ENCODE peak calls at places on chromosome 9, in five cellular contexts. Q is fibroblast of pulmonary artery, V is upper lobe of left lung, Z is AG09319, L is lung. C is an unnamed sample.

GRCh38 chr9:122788831-122789230 is at the start of gene OR5C1:
- DNase-seq in V (no peak), Z (no peak), Q (no peak), L (no peak), C (no peak)

GRCh38 chr9:68844623-68845612 is 139.9 kb downstream of the PIP5K1B start:
- DNase-seq in V (peak), Z (no peak), L (no peak), Q (peak), C (peak)

GRCh38 chr9:21813575-21814473 is 11.4 kb downstream of the MTAP start:
- DNase-seq in Q (peak), L (peak), V (peak), Z (peak), C (peak)

GRCh38 chr9:134828892-134829291 is 51.7 kb upstream of the FCN2 start:
- DNase-seq in Q (no peak), L (no peak), V (no peak), Z (no peak), C (no peak)

GRCh38 chr9:27179245-27179870 is 70.3 kb downstream of the TEK start:
- DNase-seq in V (no peak), Z (no peak), Q (no peak), L (no peak), C (no peak)

GRCh38 chr9:69637193-69637592 is 35.0 kb downstream of the APBA1 start:
- DNase-seq in L (no peak), Q (no peak), Z (no peak), V (no peak), C (no peak)

GRCh38 chr9:70100362-70100761 is 56.7 kb downstream of the MAMDC2 start:
- DNase-seq in L (no peak), Q (peak), V (no peak), Z (no peak), C (no peak)

GRCh38 chr9:107447834-107448233 is 41.7 kb downstream of the KLF4 start:
- DNase-seq in Q (no peak), V (no peak), Z (no peak), L (no peak), C (no peak)

C was measured in stomach.